ENCODE peak calls at places on chromosomes 2 and 18, in four cellular contexts. X is HT-29; L is activated CD4-positive, alpha-beta T cell treated with anti-CD3 and anti-CD28 coated beads, Interleukin-2, amount 50 U/mL, for 1 hour; H is stimulated activated CD4-positive, alpha-beta T cell treated with anti-CD3 and anti-CD28 coated beads, Interleukin-1b, Interleukin-23, amount 100 ng/mL, for 24 hours. O is an unnamed sample.

GRCh38 chr2:240023792-240024191 is 1.4 kb downstream of the NDUFA10 start:
- DNase-seq in X (no peak), L (no peak), H (no peak), O (no peak)

GRCh38 chr2:162928356-162928755 is 89.8 kb upstream of the KCNH7 start:
- DNase-seq in X (no peak), L (no peak), H (no peak), O (no peak)

GRCh38 chr2:12498703-12499102 is 218.0 kb upstream of the TRIB2 start:
- DNase-seq in X (no peak), L (no peak), H (no peak), O (no peak)

GRCh38 chr18:47163241-47163640 is 12.9 kb downstream of the IER3IP1 start:
- DNase-seq in X (no peak), L (no peak), H (no peak), O (no peak)

GRCh38 chr2:168589236-168589635 is 133.2 kb downstream of the CERS6 start:
- DNase-seq in X (no peak), L (no peak), H (no peak), O (no peak)

GRCh38 chr2:219299372-219299760 is 9.8 kb downstream of the PTPRN start:
- DNase-seq in X (no peak), L (no peak), H (no peak), O (no peak)

GRCh38 chr2:53028259-53028658 is 739.3 kb upstream of the CHAC2 start:
- DNase-seq in X (no peak), L (no peak), H (no peak), O (no peak)

GRCh38 chr18:50586710-50587109 is 26.8 kb downstream of the MAPK4 start:
- DNase-seq in X (no peak), L (no peak), H (no peak), O (no peak)

GRCh38 chr18:63844254-63844653 is 43.3 kb upstream of the SERPINB2 start:
- DNase-seq in X (peak), L (no peak), H (no peak), O (peak)

GRCh38 chr2:65991864-65992554 is 442.9 kb upstream of the MEIS1 start:
- DNase-seq in X (no peak), L (no peak), H (no peak), O (peak)

GRCh38 chr18:8260847-8261246 is 348.4 kb upstream of the RAB12 start:
- DNase-seq in X (no peak), L (no peak), H (no peak), O (no peak)

GRCh38 chr18:55189972-55190371 is 230.7 kb upstream of the CCDC68 start:
- DNase-seq in X (peak), L (no peak), H (no peak), O (peak)

GRCh38 chr2:234679766-234680687 is 183.1 kb upstream of the ARL4C start:
- DNase-seq in X (peak), L (no peak), H (no peak), O (peak)

GRCh38 chr2:111701266-111701665 is 182.7 kb downstream of the ANAPC1 start:
- DNase-seq in X (no peak), L (no peak), H (no peak), O (no peak)

GRCh38 chr2:120786559-120786960 is 50.9 kb downstream of the GLI2 start:
- DNase-seq in X (no peak), L (no peak), H (no peak), O (no peak)

GRCh38 chr2:38666578-38666926 is 638 bp downstream of the GALM start:
- DNase-seq in X (peak), L (no peak), H (no peak), O (peak)

GRCh38 chr2:68121873-68122679 is 35.6 kb upstream of the PNO1 start:
- DNase-seq in X (peak), L (peak), H (peak), O (peak)

GRCh38 chr2:239878686-239879085 is 146.5 kb downstream of the NDUFA10 start:
- DNase-seq in X (no peak), L (no peak), H (no peak), O (no peak)

GRCh38 chr18:32158108-32158624 is 31.7 kb upstream of the MEP1B start:
- DNase-seq in X (peak), L (peak), H (peak), O (peak)